ENCODE peak calls at places on chromosomes 12 and 14, in eight cellular contexts. One of them, this sample, is unnamed.

GRCh38 chr12:56753566-56753965 is 1.4 kb upstream of the PRIM1 start:
- DNase-seq in smooth muscle cell of the brain vasculature: no peak
- DNase-seq in MCF 10A: no peak
- DNase-seq in foreskin fibroblast: no peak
- DNase-seq in stimulated activated CD8-positive, alpha-beta memory T cell treated with anti-CD3 and anti-CD28 coated beads, Interleukin-15, amount 100 ng/mL, for 1 hour: no peak
- DNase-seq in NCI-H774: no peak
- DNase-seq in RCC 7860: no peak
- DNase-seq in EH: no peak
- DNase-seq in this sample: no peak

GRCh38 chr12:67068773-67069450 is 200.2 kb upstream of the CAND1 start:
- DNase-seq in NCI-H774: peak
- DNase-seq in RCC 7860: no peak
- DNase-seq in smooth muscle cell of the brain vasculature: no peak
- DNase-seq in MCF 10A: peak
- DNase-seq in foreskin fibroblast: peak
- DNase-seq in stimulated activated CD8-positive, alpha-beta memory T cell treated with anti-CD3 and anti-CD28 coated beads, Interleukin-15, amount 100 ng/mL, for 1 hour: no peak
- DNase-seq in EH: peak
- DNase-seq in this sample: no peak

GRCh38 chr12:49662998-49663843 is 39.9 kb downstream of the PRPF40B start:
- DNase-seq in NCI-H774: peak
- DNase-seq in EH: peak
- DNase-seq in RCC 7860: peak
- DNase-seq in foreskin fibroblast: peak
- DNase-seq in smooth muscle cell of the brain vasculature: peak
- DNase-seq in stimulated activated CD8-positive, alpha-beta memory T cell treated with anti-CD3 and anti-CD28 coated beads, Interleukin-15, amount 100 ng/mL, for 1 hour: peak
- DNase-seq in MCF 10A: peak
- DNase-seq in this sample: no peak

GRCh38 chr14:97848351-97848980 is 1051.3 kb downstream of the VRK1 start:
- DNase-seq in EH: no peak
- DNase-seq in MCF 10A: no peak
- DNase-seq in RCC 7860: no peak
- DNase-seq in smooth muscle cell of the brain vasculature: no peak
- DNase-seq in NCI-H774: peak
- DNase-seq in stimulated activated CD8-positive, alpha-beta memory T cell treated with anti-CD3 and anti-CD28 coated beads, Interleukin-15, amount 100 ng/mL, for 1 hour: no peak
- DNase-seq in foreskin fibroblast: no peak
- DNase-seq in this sample: no peak

GRCh38 chr12:3662516-3662915 is 90.4 kb downstream of the CRACR2A start:
- DNase-seq in stimulated activated CD8-positive, alpha-beta memory T cell treated with anti-CD3 and anti-CD28 coated beads, Interleukin-15, amount 100 ng/mL, for 1 hour: no peak
- DNase-seq in foreskin fibroblast: peak
- DNase-seq in smooth muscle cell of the brain vasculature: no peak
- DNase-seq in EH: peak
- DNase-seq in MCF 10A: peak
- DNase-seq in RCC 7860: no peak
- DNase-seq in NCI-H774: no peak
- DNase-seq in this sample: no peak

GRCh38 chr14:100330007-100330344 is 6.8 kb downstream of the SLC25A47 start:
- DNase-seq in NCI-H774: no peak
- DNase-seq in RCC 7860: no peak
- DNase-seq in EH: no peak
- DNase-seq in MCF 10A: no peak
- DNase-seq in smooth muscle cell of the brain vasculature: no peak
- DNase-seq in foreskin fibroblast: no peak
- DNase-seq in stimulated activated CD8-positive, alpha-beta memory T cell treated with anti-CD3 and anti-CD28 coated beads, Interleukin-15, amount 100 ng/mL, for 1 hour: no peak
- DNase-seq in this sample: no peak

GRCh38 chr12:93563807-93564538 is 8.5 kb upstream of the SOCS2 start:
- DNase-seq in EH: peak
- DNase-seq in RCC 7860: peak
- DNase-seq in smooth muscle cell of the brain vasculature: no peak
- DNase-seq in MCF 10A: no peak
- DNase-seq in NCI-H774: no peak
- DNase-seq in foreskin fibroblast: peak
- DNase-seq in stimulated activated CD8-positive, alpha-beta memory T cell treated with anti-CD3 and anti-CD28 coated beads, Interleukin-15, amount 100 ng/mL, for 1 hour: no peak
- DNase-seq in this sample: peak

GRCh38 chr14:47442206-47442605 is 233.2 kb downstream of the MDGA2 start:
- DNase-seq in MCF 10A: peak
- DNase-seq in RCC 7860: peak
- DNase-seq in smooth muscle cell of the brain vasculature: no peak
- DNase-seq in NCI-H774: no peak
- DNase-seq in stimulated activated CD8-positive, alpha-beta memory T cell treated with anti-CD3 and anti-CD28 coated beads, Interleukin-15, amount 100 ng/mL, for 1 hour: no peak
- DNase-seq in EH: no peak
- DNase-seq in foreskin fibroblast: no peak
- DNase-seq in this sample: peak

GRCh38 chr12:21248679-21249078 is 86.0 kb downstream of the SLCO1A2 start:
- DNase-seq in smooth muscle cell of the brain vasculature: no peak
- DNase-seq in foreskin fibroblast: peak
- DNase-seq in EH: peak
- DNase-seq in stimulated activated CD8-positive, alpha-beta memory T cell treated with anti-CD3 and anti-CD28 coated beads, Interleukin-15, amount 100 ng/mL, for 1 hour: no peak
- DNase-seq in MCF 10A: peak
- DNase-seq in NCI-H774: peak
- DNase-seq in RCC 7860: no peak
- DNase-seq in this sample: no peak

GRCh38 chr12:118357327-118358007 is 15.2 kb downstream of the TAOK3 start:
- DNase-seq in smooth muscle cell of the brain vasculature: no peak
- DNase-seq in MCF 10A: peak
- DNase-seq in stimulated activated CD8-positive, alpha-beta memory T cell treated with anti-CD3 and anti-CD28 coated beads, Interleukin-15, amount 100 ng/mL, for 1 hour: no peak
- DNase-seq in EH: peak
- DNase-seq in RCC 7860: peak
- DNase-seq in NCI-H774: no peak
- DNase-seq in foreskin fibroblast: peak
- DNase-seq in this sample: no peak

GRCh38 chr14:105023791-105024480 is 3.1 kb upstream of the CDCA4 start:
- DNase-seq in RCC 7860: peak
- DNase-seq in stimulated activated CD8-positive, alpha-beta memory T cell treated with anti-CD3 and anti-CD28 coated beads, Interleukin-15, amount 100 ng/mL, for 1 hour: no peak
- DNase-seq in EH: peak
- DNase-seq in NCI-H774: no peak
- DNase-seq in MCF 10A: peak
- DNase-seq in foreskin fibroblast: peak
- DNase-seq in smooth muscle cell of the brain vasculature: no peak
- DNase-seq in this sample: peak

GRCh38 chr12:64318605-64319004 is 72.0 kb downstream of the C12orf56 start:
- DNase-seq in NCI-H774: no peak
- DNase-seq in EH: peak
- DNase-seq in smooth muscle cell of the brain vasculature: peak
- DNase-seq in stimulated activated CD8-positive, alpha-beta memory T cell treated with anti-CD3 and anti-CD28 coated beads, Interleukin-15, amount 100 ng/mL, for 1 hour: no peak
- DNase-seq in foreskin fibroblast: peak
- DNase-seq in RCC 7860: no peak
- DNase-seq in MCF 10A: peak
- DNase-seq in this sample: no peak

GRCh38 chr12:132474237-132474741 is 15.7 kb upstream of the FBRSL1 start:
- DNase-seq in RCC 7860: no peak
- DNase-seq in stimulated activated CD8-positive, alpha-beta memory T cell treated with anti-CD3 and anti-CD28 coated beads, Interleukin-15, amount 100 ng/mL, for 1 hour: no peak
- DNase-seq in NCI-H774: no peak
- DNase-seq in foreskin fibroblast: no peak
- DNase-seq in MCF 10A: no peak
- DNase-seq in EH: no peak
- DNase-seq in smooth muscle cell of the brain vasculature: no peak
- DNase-seq in this sample: no peak

GRCh38 chr12:68686262-68686594 is 550 bp upstream of the NUP107 start:
- DNase-seq in foreskin fibroblast: no peak
- DNase-seq in RCC 7860: no peak
- DNase-seq in EH: no peak
- DNase-seq in MCF 10A: no peak
- DNase-seq in smooth muscle cell of the brain vasculature: no peak
- DNase-seq in stimulated activated CD8-positive, alpha-beta memory T cell treated with anti-CD3 and anti-CD28 coated beads, Interleukin-15, amount 100 ng/mL, for 1 hour: no peak
- DNase-seq in NCI-H774: no peak
- DNase-seq in this sample: no peak

GRCh38 chr12:46546634-46547273 is 174.2 kb upstream of the SLC38A2 start:
- DNase-seq in smooth muscle cell of the brain vasculature: no peak
- DNase-seq in EH: peak
- DNase-seq in RCC 7860: no peak
- DNase-seq in foreskin fibroblast: peak
- DNase-seq in MCF 10A: no peak
- DNase-seq in NCI-H774: no peak
- DNase-seq in stimulated activated CD8-positive, alpha-beta memory T cell treated with anti-CD3 and anti-CD28 coated beads, Interleukin-15, amount 100 ng/mL, for 1 hour: no peak
- DNase-seq in this sample: no peak

GRCh38 chr12:132672678-132673077 is 14.5 kb downstream of the POLE start:
- DNase-seq in smooth muscle cell of the brain vasculature: no peak
- DNase-seq in stimulated activated CD8-positive, alpha-beta memory T cell treated with anti-CD3 and anti-CD28 coated beads, Interleukin-15, amount 100 ng/mL, for 1 hour: no peak
- DNase-seq in foreskin fibroblast: no peak
- DNase-seq in MCF 10A: no peak
- DNase-seq in EH: no peak
- DNase-seq in NCI-H774: no peak
- DNase-seq in RCC 7860: no peak
- DNase-seq in this sample: no peak

GRCh38 chr12:4353785-4354208 is 25.7 kb downstream of the FGF23 start:
- DNase-seq in NCI-H774: no peak
- DNase-seq in smooth muscle cell of the brain vasculature: no peak
- DNase-seq in stimulated activated CD8-positive, alpha-beta memory T cell treated with anti-CD3 and anti-CD28 coated beads, Interleukin-15, amount 100 ng/mL, for 1 hour: peak
- DNase-seq in foreskin fibroblast: peak
- DNase-seq in RCC 7860: no peak
- DNase-seq in EH: peak
- DNase-seq in MCF 10A: peak
- DNase-seq in this sample: no peak

GRCh38 chr12:20372326-20373097 is 4.2 kb downstream of the PDE3A start:
- DNase-seq in stimulated activated CD8-positive, alpha-beta memory T cell treated with anti-CD3 and anti-CD28 coated beads, Interleukin-15, amount 100 ng/mL, for 1 hour: no peak
- DNase-seq in NCI-H774: no peak
- DNase-seq in smooth muscle cell of the brain vasculature: no peak
- DNase-seq in MCF 10A: no peak
- DNase-seq in foreskin fibroblast: no peak
- DNase-seq in EH: no peak
- DNase-seq in RCC 7860: no peak
- DNase-seq in this sample: no peak

GRCh38 chr14:99512110-99512449 is 30.9 kb downstream of the CCNK start:
- DNase-seq in RCC 7860: no peak
- DNase-seq in stimulated activated CD8-positive, alpha-beta memory T cell treated with anti-CD3 and anti-CD28 coated beads, Interleukin-15, amount 100 ng/mL, for 1 hour: no peak
- DNase-seq in MCF 10A: no peak
- DNase-seq in foreskin fibroblast: no peak
- DNase-seq in EH: no peak
- DNase-seq in NCI-H774: no peak
- DNase-seq in smooth muscle cell of the brain vasculature: no peak
- DNase-seq in this sample: no peak

GRCh38 chr14:31243860-31244259 is 36.3 kb upstream of the HECTD1 start:
- DNase-seq in smooth muscle cell of the brain vasculature: no peak
- DNase-seq in EH: no peak
- DNase-seq in stimulated activated CD8-positive, alpha-beta memory T cell treated with anti-CD3 and anti-CD28 coated beads, Interleukin-15, amount 100 ng/mL, for 1 hour: no peak
- DNase-seq in NCI-H774: no peak
- DNase-seq in MCF 10A: peak
- DNase-seq in foreskin fibroblast: no peak
- DNase-seq in RCC 7860: no peak
- DNase-seq in this sample: peak

GRCh38 chr12:122951406-122951805 is 14.9 kb downstream of the ABCB9 start:
- DNase-seq in EH: peak
- DNase-seq in NCI-H774: no peak
- DNase-seq in foreskin fibroblast: peak
- DNase-seq in stimulated activated CD8-positive, alpha-beta memory T cell treated with anti-CD3 and anti-CD28 coated beads, Interleukin-15, amount 100 ng/mL, for 1 hour: no peak
- DNase-seq in RCC 7860: peak
- DNase-seq in MCF 10A: peak
- DNase-seq in smooth muscle cell of the brain vasculature: no peak
- DNase-seq in this sample: no peak

GRCh38 chr12:9118161-9118560 is 2.4 kb upstream of the A2M start:
- DNase-seq in NCI-H774: no peak
- DNase-seq in MCF 10A: no peak
- DNase-seq in foreskin fibroblast: peak
- DNase-seq in smooth muscle cell of the brain vasculature: no peak
- DNase-seq in RCC 7860: no peak
- DNase-seq in EH: peak
- DNase-seq in stimulated activated CD8-positive, alpha-beta memory T cell treated with anti-CD3 and anti-CD28 coated beads, Interleukin-15, amount 100 ng/mL, for 1 hour: no peak
- DNase-seq in this sample: no peak

GRCh38 chr12:53198470-53199110 is 8.5 kb downstream of the ITGB7 start:
- DNase-seq in foreskin fibroblast: no peak
- DNase-seq in stimulated activated CD8-positive, alpha-beta memory T cell treated with anti-CD3 and anti-CD28 coated beads, Interleukin-15, amount 100 ng/mL, for 1 hour: no peak
- DNase-seq in RCC 7860: no peak
- DNase-seq in MCF 10A: no peak
- DNase-seq in smooth muscle cell of the brain vasculature: no peak
- DNase-seq in EH: no peak
- DNase-seq in NCI-H774: no peak
- DNase-seq in this sample: no peak

GRCh38 chr14:38762436-38762835 is 340.6 kb downstream of the SEC23A start:
- DNase-seq in MCF 10A: no peak
- DNase-seq in foreskin fibroblast: peak
- DNase-seq in RCC 7860: no peak
- DNase-seq in NCI-H774: no peak
- DNase-seq in EH: peak
- DNase-seq in stimulated activated CD8-positive, alpha-beta memory T cell treated with anti-CD3 and anti-CD28 coated beads, Interleukin-15, amount 100 ng/mL, for 1 hour: no peak
- DNase-seq in smooth muscle cell of the brain vasculature: no peak
- DNase-seq in this sample: no peak

GRCh38 chr14:62039871-62040270 is 277.7 kb downstream of the SNAPC1 start:
- DNase-seq in smooth muscle cell of the brain vasculature: no peak
- DNase-seq in foreskin fibroblast: peak
- DNase-seq in RCC 7860: no peak
- DNase-seq in EH: peak
- DNase-seq in stimulated activated CD8-positive, alpha-beta memory T cell treated with anti-CD3 and anti-CD28 coated beads, Interleukin-15, amount 100 ng/mL, for 1 hour: no peak
- DNase-seq in NCI-H774: no peak
- DNase-seq in MCF 10A: no peak
- DNase-seq in this sample: no peak

This sample was measured in epithelial cell of proximal tubule.